ENCODE peak calls at places on chromosomes 6 and 20, in ten cellular contexts. H is left ventricle myocardium inferior, U is GM23338, P is AG04450, T is ovary, R is coronary artery, G is heart left ventricle, J is psoas muscle, S is PC-9, K is H1. Y is an unnamed sample.

GRCh38 chr6:99943846-99944245 is 50.2 kb downstream of the MCHR2 start:
- DNase-seq in H (no peak), U (peak; percentile 4), P (no peak), T (no peak), R (no peak), G (no peak), J (no peak), S (no peak), K (no peak), Y (no peak)

GRCh38 chr6:37280162-37280895 is 22.4 kb upstream of the TMEM217 start:
- DNase-seq in H (no peak), U (no peak), P (no peak), T (no peak), R (no peak), G (no peak), J (no peak), S (no peak), K (no peak), Y (peak; percentile 27)

GRCh38 chr6:154617175-154617574 is 106.7 kb upstream of the CNKSR3 start:
- DNase-seq in H (no peak), U (no peak), P (no peak), T (no peak), R (no peak), G (no peak), J (no peak), S (no peak), K (no peak), Y (peak; percentile 35)

GRCh38 chr6:133262804-133263203 is 21.6 kb downstream of the EYA4 start:
- DNase-seq in H (peak; percentile 46), U (no peak), P (no peak), T (no peak), R (no peak), G (peak; percentile 52), J (peak; percentile 22), S (no peak), K (no peak), Y (no peak)

GRCh38 chr6:116330511-116330910 is 40.2 kb upstream of the DSE start:
- DNase-seq in H (no peak), U (no peak), P (no peak), T (no peak), R (no peak), G (no peak), J (no peak), S (no peak), K (no peak), Y (no peak)

GRCh38 chr6:46312657-46313056 is 141.9 kb upstream of the ENPP5 start:
- DNase-seq in H (no peak), U (no peak), P (no peak), T (no peak), R (no peak), G (peak; percentile 31), J (no peak), S (no peak), K (no peak), Y (no peak)

GRCh38 chr6:33204415-33205171 is at the start of gene HSD17B8:
- DNase-seq in H (peak; percentile 96), U (peak; percentile 98), P (peak; percentile 79), T (peak; percentile 90), R (peak; percentile 94), G (peak; percentile 97), J (peak; percentile 96), S (peak; percentile 91), K (peak; percentile 98), Y (peak; percentile 93)

GRCh38 chr6:44733146-44733545 is 345.6 kb downstream of the CDC5L start:
- DNase-seq in H (no peak), U (no peak), P (no peak), T (no peak), R (peak; percentile 35), G (no peak), J (no peak), S (no peak), K (no peak), Y (no peak)

GRCh38 chr6:1790684-1791083 is 181.0 kb downstream of the FOXC1 start:
- DNase-seq in H (no peak), U (no peak), P (no peak), T (no peak), R (no peak), G (no peak), J (no peak), S (no peak), K (no peak), Y (no peak)

GRCh38 chr6:1795923-1796322 is 186.2 kb downstream of the FOXC1 start:
- DNase-seq in H (no peak), U (no peak), P (no peak), T (no peak), R (no peak), G (no peak), J (no peak), S (no peak), K (no peak), Y (no peak)

GRCh38 chr6:1796706-1797529 is 187.2 kb downstream of the FOXC1 start:
- DNase-seq in H (no peak), U (no peak), P (no peak), T (no peak), R (no peak), G (no peak), J (no peak), S (no peak), K (no peak), Y (no peak)

GRCh38 chr6:1789092-1789491 is 179.4 kb downstream of the FOXC1 start:
- DNase-seq in H (no peak), U (no peak), P (no peak), T (no peak), R (no peak), G (no peak), J (no peak), S (no peak), K (no peak), Y (peak; percentile 80)

GRCh38 chr6:1792989-1793388 is 183.3 kb downstream of the FOXC1 start:
- DNase-seq in H (no peak), U (peak; percentile 73), P (no peak), T (no peak), R (no peak), G (no peak), J (no peak), S (peak; percentile 12), K (no peak), Y (peak; percentile 33)
- TF ChIP-seq CTCF in H (peak; percentile 23), U (peak; percentile 70), P (peak; percentile 54), T (no peak), R (no peak), G (no peak), J (peak; percentile 23), S (no peak), K (no peak), Y (peak; percentile 58)

GRCh38 chr6:35311390-35312075 is 13.9 kb downstream of the DEF6 start:
- DNase-seq in H (no peak), U (no peak), P (no peak), T (no peak), R (peak; percentile 64), G (no peak), J (no peak), S (no peak), K (no peak), Y (no peak)

GRCh38 chr6:35312076-35312762 is 14.6 kb downstream of the DEF6 start:
- DNase-seq in H (no peak), U (no peak), P (no peak), T (no peak), R (no peak), G (no peak), J (no peak), S (no peak), K (no peak), Y (no peak)

GRCh38 chr6:35312763-35313125 is 15.1 kb downstream of the DEF6 start:
- DNase-seq in H (no peak), U (no peak), P (no peak), T (no peak), R (no peak), G (no peak), J (no peak), S (no peak), K (no peak), Y (no peak)

GRCh38 chr6:35309611-35310264 is 12.1 kb downstream of the DEF6 start:
- DNase-seq in H (no peak), U (no peak), P (no peak), T (no peak), R (peak; percentile 50), G (no peak), J (no peak), S (no peak), K (no peak), Y (no peak)

GRCh38 chr6:35310265-35310831 is 12.7 kb downstream of the DEF6 start:
- DNase-seq in H (no peak), U (no peak), P (no peak), T (no peak), R (peak; percentile 55), G (no peak), J (no peak), S (no peak), K (no peak), Y (no peak)
- H3K4me3 ChIP-seq in H (no peak overlapping the region), U (no peak overlapping the region), P (no peak overlapping the region), T (no peak overlapping the region), R (no peak overlapping the region), G (no peak overlapping the region), J (no peak overlapping the region), S (no peak overlapping the region), K (no peak overlapping the region), Y (no peak overlapping the region)

GRCh38 chr20:19785173-19785799 is 27.2 kb downstream of the RIN2 start:
- DNase-seq in H (no peak), U (no peak), P (no peak), T (no peak), R (no peak), G (no peak), J (no peak), S (no peak), K (no peak), Y (peak; percentile 69)
- TF ChIP-seq CTCF in H (no peak), U (no peak), P (no peak), T (no peak), R (peak; percentile 0), G (no peak), J (no peak), S (peak; percentile 8), K (no peak), Y (no peak)

GRCh38 chr6:166542580-166542912 is 43.9 kb downstream of the RAMACL start:
- DNase-seq in H (no peak), U (peak; percentile 84), P (no peak), T (no peak), R (no peak), G (no peak), J (no peak), S (peak; percentile 63), K (no peak), Y (no peak)

GRCh38 chr6:166541876-166542579 is 44.5 kb downstream of the RAMACL start:
- DNase-seq in H (no peak), U (no peak), P (no peak), T (no peak), R (no peak), G (no peak), J (no peak), S (no peak), K (no peak), Y (peak; percentile 26)

GRCh38 chr6:166543603-166544293 is 42.7 kb downstream of the RAMACL start:
- DNase-seq in H (no peak), U (no peak), P (no peak), T (no peak), R (no peak), G (no peak), J (no peak), S (no peak), K (no peak), Y (no peak)

GRCh38 chr6:166540631-166541331 is 45.7 kb downstream of the RAMACL start:
- DNase-seq in H (no peak), U (no peak), P (no peak), T (no peak), R (no peak), G (peak; percentile 56), J (no peak), S (no peak), K (no peak), Y (no peak)

DNA sequence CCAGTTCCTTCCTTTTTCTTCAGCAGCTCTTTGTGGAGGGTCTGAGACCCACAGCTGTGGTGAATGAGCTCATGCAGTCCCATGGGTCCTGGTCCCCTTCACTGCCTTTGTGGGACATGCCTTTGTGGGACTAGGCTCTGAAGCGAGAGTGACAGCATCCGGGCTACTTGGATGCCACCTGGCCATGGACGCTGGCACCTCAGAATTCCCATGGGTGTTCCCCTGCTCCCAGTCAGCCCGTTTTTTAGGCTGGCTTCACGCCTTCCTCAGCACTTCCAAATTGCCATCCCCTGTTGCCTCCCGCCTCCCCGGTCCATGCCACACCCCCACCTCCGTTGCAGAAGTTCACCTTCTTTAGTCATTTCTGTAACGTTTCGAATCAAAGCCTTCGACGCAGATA is 45.1 kb downstream of the RAMACL start:
- DNase-seq in H (no peak), U (no peak), P (no peak), T (no peak), R (no peak), G (no peak), J (no peak), S (no peak), K (no peak), Y (no peak)
- H3K4me3 ChIP-seq in H (peak overlapping the region; percentile 47), U (no peak overlapping the region), P (no peak overlapping the region), T (no peak overlapping the region), R (no peak overlapping the region), G (peak overlapping the region; percentile 26), J (peak overlapping the region; percentile 42), S (no peak overlapping the region), K (no peak overlapping the region), Y (no peak overlapping the region)

Y was measured in choroid plexus epithelial cell.